ENCODE peak calls at places on chromosomes 5 and 9, in eight cellular contexts. U, O, E, R, T, Z, B and V are unnamed samples.

GRCh38 chr9:38229123-38229829 is 160.2 kb upstream of the SHB start:
- DNase-seq in T (no peak), O (no peak), E (no peak), Z (no peak), B (no peak), R (no peak), U (no peak), V (no peak)

GRCh38 chr5:124659798-124660197 is 86.6 kb downstream of the ZNF608 start:
- DNase-seq in T (no peak), Z (no peak), R (no peak), B (no peak), E (no peak), U (peak; percentile 25), O (no peak), V (peak; percentile 55)

GRCh38 chr5:135835766-135836165 is 1.3 kb downstream of the SLC25A48 start:
- DNase-seq in T (no peak), U (no peak), B (no peak), R (no peak), Z (no peak), E (no peak), O (no peak), V (no peak)

GRCh38 chr5:102498271-102499034 is at the start of gene SLCO6A1:
- DNase-seq in Z (no peak), B (no peak), E (no peak), U (no peak), T (peak; percentile 17), R (no peak), O (no peak), V (no peak)

GRCh38 chr9:104836235-104836634 is 72.3 kb downstream of the NIPSNAP3B start:
- DNase-seq in E (no peak), U (no peak), B (no peak), O (peak; percentile 28), Z (no peak), R (no peak), T (no peak), V (peak; percentile 18)

GRCh38 chr9:84315278-84315877 is 25.2 kb downstream of the SLC28A3 start:
- DNase-seq in B (no peak), O (peak; percentile 51), R (peak; percentile 22), T (peak; percentile 38), E (peak; percentile 14), U (peak; percentile 50), Z (no peak), V (peak; percentile 76)

GRCh38 chr9:107693620-107694326 is 204.2 kb upstream of the KLF4 start:
- DNase-seq in U (no peak), E (no peak), T (no peak), R (no peak), Z (no peak), O (no peak), B (no peak), V (peak; percentile 35)

GRCh38 chr5:675111-675875 is 17.9 kb downstream of the TPPP start:
- DNase-seq in B (no peak), O (no peak), Z (no peak), T (no peak), U (no peak), R (no peak), E (no peak), V (no peak)

DNA sequence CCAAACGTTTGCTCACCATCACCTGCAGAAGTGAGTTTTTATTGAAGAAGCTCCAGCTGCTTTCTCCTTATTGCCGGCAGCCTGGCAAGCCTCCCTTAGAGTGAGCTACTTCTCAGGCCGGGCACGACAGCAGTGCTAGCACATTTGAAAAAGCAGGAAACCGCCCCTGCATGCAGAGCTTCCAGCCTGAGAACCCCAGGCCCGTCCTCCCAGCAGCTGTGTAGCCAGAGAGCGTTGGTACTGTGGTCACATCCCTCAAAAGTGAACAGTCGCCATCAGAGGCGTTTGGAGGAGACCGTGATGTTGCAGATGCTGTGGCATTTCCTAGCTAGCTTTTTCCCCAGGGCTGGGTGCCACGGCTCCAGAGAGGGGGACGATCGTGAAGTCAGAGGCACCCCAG is 23.5 kb downstream of the SLC25A25 start:
- DNase-seq in O (no peak), E (no peak), R (no peak), Z (no peak), U (no peak), T (no peak), B (no peak), V (no peak)
- H3K4me3 ChIP-seq in O (peak overlapping the region; percentile 41), E (peak overlapping the region; percentile 18), R (peak overlapping the region; percentile 38), Z (peak overlapping the region; percentile 48), U (no peak overlapping the region), T (no peak overlapping the region), B (peak overlapping the region; percentile 36), V (peak overlapping the region; percentile 49)

GRCh38 chr9:133716564-133717112 is 21.5 kb downstream of the SARDH start:
- DNase-seq in T (no peak), Z (no peak), R (peak; percentile 66), O (no peak), U (no peak), E (peak; percentile 64), B (no peak), V (no peak)

GRCh38 chr9:133714606-133715294 is 23.4 kb downstream of the SARDH start:
- DNase-seq in U (no peak), R (peak; percentile 78), Z (no peak), B (no peak), T (no peak), O (no peak), E (peak; percentile 85), V (peak; percentile 60)

GRCh38 chr9:133713960-133714495 is 24.1 kb downstream of the SARDH start:
- DNase-seq in T (no peak), U (no peak), O (no peak), R (no peak), B (no peak), Z (no peak), E (no peak), V (no peak)

GRCh38 chr9:133715866-133716563 is 22.1 kb downstream of the SARDH start:
- DNase-seq in O (no peak), U (no peak), R (no peak), B (no peak), Z (no peak), T (peak; percentile 64), E (no peak), V (no peak)

GRCh38 chr9:133715295-133715865 is 22.8 kb downstream of the SARDH start:
- DNase-seq in U (no peak), B (no peak), Z (no peak), T (no peak), E (peak; percentile 72), R (peak; percentile 66), O (no peak), V (peak; percentile 20)
- H3K4me3 ChIP-seq in U (no peak overlapping the region), B (no peak overlapping the region), Z (no peak overlapping the region), T (no peak overlapping the region), E (no peak overlapping the region), R (no peak overlapping the region), O (no peak overlapping the region), V (no peak overlapping the region)

GRCh38 chr5:2750026-2750757 is 1.3 kb downstream of the IRX2 start:
- DNase-seq in O (peak; percentile 36), U (no peak), B (no peak), E (no peak), Z (no peak), R (no peak), T (no peak), V (peak; percentile 43)
- H3K4me3 ChIP-seq in O (peak overlapping the region; percentile 60), U (peak overlapping the region; percentile 54), B (peak overlapping the region; percentile 72), E (peak overlapping the region; percentile 47), Z (no peak overlapping the region), R (peak overlapping the region; percentile 59), T (no peak overlapping the region), V (peak overlapping the region; percentile 57)

DNA sequence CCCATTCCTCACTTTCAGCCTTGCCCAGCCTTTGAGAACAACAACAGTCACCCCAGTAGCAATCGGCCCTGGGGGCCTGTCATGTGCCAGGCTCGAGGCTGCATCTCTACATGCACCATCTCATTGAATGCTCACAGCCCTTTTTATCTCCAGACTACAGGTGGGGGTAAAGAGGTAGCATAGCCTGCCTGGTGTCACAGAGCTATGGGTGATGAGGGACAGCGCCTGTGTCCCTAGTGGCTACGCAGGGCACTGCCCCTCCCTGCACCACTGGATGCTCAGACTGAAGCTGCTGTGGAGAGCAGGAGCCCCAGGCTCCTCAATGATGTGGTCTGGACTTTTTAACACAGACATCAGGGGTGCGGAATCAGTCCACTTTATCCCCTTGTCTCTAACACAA is 2.8 kb downstream of the CAMK2A start:
- DNase-seq in R (no peak), B (no peak), Z (no peak), T (no peak), U (no peak), O (no peak), E (no peak), V (no peak)
- H3K4me3 ChIP-seq in R (no peak overlapping the region), B (no peak overlapping the region), Z (no peak overlapping the region), T (no peak overlapping the region), U (no peak overlapping the region), O (no peak overlapping the region), E (no peak overlapping the region), V (no peak overlapping the region)